ENCODE peak calls at places on chromosomes 4 and X, in five cellular contexts. A, T, K, Q and P are unnamed samples.

GRCh38 chrX:81195712-81196111 is 6.0 kb downstream of the HMGN5 start:
- DNase-seq in T (no peak), A (peak), K (peak), Q (no peak), P (no peak)

GRCh38 chr4:176988226-176988625 is 195.5 kb upstream of the VEGFC start:
- DNase-seq in T (no peak), K (peak), A (peak), Q (no peak), P (no peak)

GRCh38 chrX:63855896-63856295 is 70.9 kb upstream of the ARHGEF9 start:
- DNase-seq in A (no peak), Q (no peak), K (no peak), T (no peak), P (no peak)

GRCh38 chr4:128385683-128386304 is 98.2 kb upstream of the PGRMC2 start:
- DNase-seq in A (no peak), T (no peak), K (peak), Q (no peak), P (no peak)

GRCh38 chr4:107037188-107037587 is 1.1 kb upstream of the DKK2 start:
- DNase-seq in T (no peak), Q (peak), A (peak), K (peak), P (peak)

GRCh38 chr4:1632109-1633104 is 51.7 kb downstream of the FAM53A start:
- DNase-seq in Q (no peak), K (peak), T (no peak), A (no peak), P (no peak)

GRCh38 chr4:66097271-66097670 is 427.0 kb upstream of the EPHA5 start:
- DNase-seq in A (peak), T (no peak), Q (no peak), K (no peak), P (no peak)

GRCh38 chrX:123771449-123772064 is 38.7 kb upstream of the THOC2 start:
- DNase-seq in T (no peak), K (no peak), A (no peak), Q (no peak), P (no peak)

GRCh38 chr4:3436798-3437581 is 4.8 kb upstream of the HGFAC start:
- DNase-seq in T (peak), Q (peak), A (peak), K (peak), P (no peak)

GRCh38 chr4:8594097-8595038 is 1.8 kb downstream of the CPZ start:
- DNase-seq in A (peak), Q (no peak), K (peak), T (peak), P (peak)

GRCh38 chr4:77578145-77578544 is 27.5 kb upstream of the CXCL13 start:
- DNase-seq in T (no peak), Q (no peak), A (no peak), K (no peak), P (no peak)

GRCh38 chrX:151510203-151510602 is 53.3 kb upstream of the PASD1 start:
- DNase-seq in Q (no peak), K (no peak), A (no peak), T (no peak), P (no peak)

DNA sequence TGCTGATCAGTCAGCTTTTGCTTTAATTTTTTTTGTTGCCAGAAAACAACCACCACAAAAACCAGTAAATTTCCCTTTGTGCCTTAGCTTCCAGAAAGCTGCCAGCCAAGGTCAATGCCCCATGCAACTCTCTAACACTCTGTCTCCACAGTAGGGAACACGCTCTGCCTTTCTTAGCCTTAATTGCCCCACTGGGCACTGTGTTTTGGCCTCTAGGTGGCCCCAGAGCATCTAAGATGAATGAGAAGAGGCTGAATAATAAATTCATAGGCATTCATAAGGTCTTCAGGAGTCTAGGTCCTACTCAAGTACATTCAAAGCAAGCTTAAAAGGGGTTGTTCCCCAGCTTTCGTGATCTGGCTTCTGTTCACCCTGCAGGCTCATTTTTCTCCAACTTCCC is 57.7 kb upstream of the PASD1 start:
- DNase-seq in T (no peak), A (peak), Q (no peak), K (no peak), P (no peak)
- TF ChIP-seq CTCF in T (no peak), A (peak), Q (peak), K (no peak), P (peak)

GRCh38 chrX:56789518-56790070 is 60.6 kb downstream of the NBDY start:
- DNase-seq in Q (no peak), T (no peak), K (no peak), A (no peak), P (no peak)

GRCh38 chrX:56788717-56789122 is 59.7 kb downstream of the NBDY start:
- DNase-seq in K (peak), Q (no peak), T (no peak), A (no peak), P (no peak)

GRCh38 chrX:56787734-56788152 is 58.7 kb downstream of the NBDY start:
- DNase-seq in T (no peak), Q (peak), K (no peak), A (no peak), P (no peak)

GRCh38 chrX:56786889-56787733 is 58.1 kb downstream of the NBDY start:
- DNase-seq in A (no peak), K (no peak), T (no peak), Q (peak), P (no peak)

GRCh38 chrX:56788229-56788628 is 59.2 kb downstream of the NBDY start:
- DNase-seq in A (no peak), T (no peak), Q (peak), K (no peak), P (no peak)
- TF ChIP-seq CTCF in A (no peak), T (no peak), Q (no peak), K (no peak), P (no peak)

GRCh38 chrX:137194164-137194563 is 160.4 kb upstream of the GPR101 start:
- DNase-seq in T (no peak), K (peak), A (peak), Q (no peak), P (peak)
- TF ChIP-seq CTCF in T (no peak), K (peak), A (peak), Q (peak), P (peak)

GRCh38 chrX:150363561-150364346 is 637 bp downstream of the MAMLD1 start:
- DNase-seq in K (peak), T (peak), A (peak), Q (peak), P (no peak)
- TF ChIP-seq CTCF in K (peak), T (no peak), A (no peak), Q (no peak), P (no peak)

GRCh38 chr4:132015321-132015720 is 1133.8 kb upstream of the PCDH10 start:
- DNase-seq in A (no peak), Q (no peak), T (no peak), K (no peak), P (no peak)

GRCh38 chr4:132016703-132017102 is 1132.4 kb upstream of the PCDH10 start:
- DNase-seq in T (no peak), K (no peak), Q (no peak), A (no peak), P (no peak)
- TF ChIP-seq CTCF in T (no peak), K (no peak), Q (no peak), A (no peak), P (no peak)